ENCODE peak calls at places on chromosomes 12 and 14, in four cellular contexts. J is sigmoid colon, U is endothelial cell of umbilical vein, H is Peyer's patch. N is an unnamed sample.

GRCh38 chr12:52915637-52916036 is 10.8 kb upstream of the KRT8 start:
- DNase-seq in J (no peak), U (no peak), H (no peak), N (no peak)

GRCh38 chr12:104433061-104433460 is 23.7 kb upstream of the CHST11 start:
- DNase-seq in J (peak), U (no peak), H (no peak), N (no peak)

GRCh38 chr14:38098074-38098846 is 109.4 kb upstream of the SSTR1 start:
- DNase-seq in J (no peak), U (no peak), H (no peak), N (no peak)

GRCh38 chr12:26471560-26471959 is 276.2 kb downstream of the SSPN start:
- DNase-seq in J (no peak), U (no peak), H (peak), N (no peak)

GRCh38 chr12:102811125-102811737 is 105.8 kb downstream of the PAH start:
- DNase-seq in J (no peak), U (peak), H (no peak), N (peak)

GRCh38 chr12:79883216-79883615 is 51.7 kb downstream of the PPP1R12A start:
- DNase-seq in J (no peak), U (no peak), H (no peak), N (no peak)

GRCh38 chr14:62077676-62078261 is 315.5 kb downstream of the SNAPC1 start:
- DNase-seq in J (no peak), U (no peak), H (peak), N (no peak)

GRCh38 chr12:112381421-112381897 is 772 bp downstream of the HECTD4 start:
- DNase-seq in J (no peak), U (peak), H (peak), N (no peak)

GRCh38 chr12:127620956-127621355 is 646.0 kb upstream of the TMEM132C start:
- DNase-seq in J (no peak), U (no peak), H (no peak), N (no peak)

DNA sequence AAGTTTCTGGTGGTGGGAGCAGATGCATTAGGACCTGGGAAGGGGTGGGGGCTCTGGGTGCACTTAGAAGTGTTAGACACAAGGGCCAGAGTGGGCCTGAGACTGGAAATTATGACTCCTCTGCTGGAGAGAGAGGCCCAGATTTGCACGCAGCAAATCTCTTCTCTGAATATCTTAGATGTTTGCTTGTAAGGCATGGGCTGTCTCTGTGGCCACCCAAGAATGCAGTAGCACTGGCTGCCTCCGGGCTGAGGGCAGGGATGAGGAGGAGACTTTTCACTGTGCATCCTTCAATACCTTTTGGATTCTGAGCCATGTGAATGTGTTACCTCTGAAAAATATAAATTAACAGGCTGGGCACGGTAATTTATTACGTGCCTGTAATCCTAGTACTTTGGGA is 14.0 kb upstream of the RABGGTA start:
- DNase-seq in J (no peak), U (no peak), H (no peak), N (no peak)
- TF ChIP-seq POLR2A in J (no peak), U (no peak), H (no peak), N (no peak)

GRCh38 chr14:35121026-35121886 is 534 bp downstream of the PPP2R3C start:
- DNase-seq in J (no peak), U (no peak), H (no peak), N (peak)
- TF ChIP-seq POLR2A in J (no peak), U (no peak), H (no peak), N (no peak)

GRCh38 chr14:96363751-96364336 is 518 bp downstream of the GSKIP start:
- DNase-seq in J (peak), U (peak), H (peak), N (peak)
- TF ChIP-seq POLR2A in J (peak), U (no peak), H (peak), N (no peak)

GRCh38 chr12:129789921-129790320 is 113.9 kb downstream of the TMEM132D start:
- DNase-seq in J (no peak), U (no peak), H (no peak), N (no peak)
- TF ChIP-seq POLR2A in J (no peak), U (no peak), H (no peak), N (no peak)

GRCh38 chr12:105504286-105504685 is 173.8 kb downstream of the C12orf75 start:
- DNase-seq in J (no peak), U (no peak), H (no peak), N (no peak)

GRCh38 chr12:105502426-105502930 is 172.0 kb downstream of the C12orf75 start:
- DNase-seq in J (no peak), U (no peak), H (no peak), N (no peak)

GRCh38 chr12:105499223-105499622 is 168.7 kb downstream of the C12orf75 start:
- DNase-seq in J (no peak), U (no peak), H (no peak), N (no peak)
- TF ChIP-seq POLR2A in J (no peak), U (no peak), H (no peak), N (no peak)

GRCh38 chr14:25394791-25395391 is 344.9 kb upstream of the STXBP6 start:
- DNase-seq in J (no peak), U (peak), H (no peak), N (no peak)
- TF ChIP-seq POLR2A in J (no peak), U (no peak), H (no peak), N (no peak)

GRCh38 chr12:93467351-93468007 is at the start of gene MRPL42:
- DNase-seq in J (peak), U (peak), H (peak), N (peak)
- TF ChIP-seq POLR2A in J (peak), U (peak), H (peak), N (peak)